ENCODE peak calls at places on chromosomes 1 and 21, in six cellular contexts. One of them, this sample, is unnamed.

GRCh38 chr1:113292660-113293626 is 97.4 kb upstream of the MAGI3 start:
- DNase-seq in neural progenitor cell: no peak
- DNase-seq in RWPE1: no peak
- DNase-seq in sigmoid colon: no peak
- DNase-seq in mesothelial cell of epicardium: no peak
- DNase-seq in HFFc6: no peak
- DNase-seq in this sample: no peak

GRCh38 chr1:110424699-110425098 is 17.2 kb upstream of the LAMTOR5 start:
- DNase-seq in neural progenitor cell: no peak
- DNase-seq in RWPE1: no peak
- DNase-seq in sigmoid colon: no peak
- DNase-seq in mesothelial cell of epicardium: no peak
- DNase-seq in HFFc6: no peak
- DNase-seq in this sample: no peak

GRCh38 chr1:3684031-3684430 is 31.7 kb downstream of the TP73 start:
- DNase-seq in neural progenitor cell: peak
- DNase-seq in RWPE1: no peak
- DNase-seq in sigmoid colon: no peak
- DNase-seq in mesothelial cell of epicardium: peak
- DNase-seq in HFFc6: no peak
- DNase-seq in this sample: no peak

GRCh38 chr1:44723496-44724407 is 7.2 kb downstream of the RNU5D-1 start:
- DNase-seq in neural progenitor cell: no peak
- DNase-seq in RWPE1: no peak
- DNase-seq in sigmoid colon: no peak
- DNase-seq in mesothelial cell of epicardium: no peak
- DNase-seq in HFFc6: no peak
- DNase-seq in this sample: no peak

GRCh38 chr1:152110365-152110859 is 4.8 kb downstream of the TCHH start:
- DNase-seq in neural progenitor cell: peak
- DNase-seq in RWPE1: peak
- DNase-seq in sigmoid colon: no peak
- DNase-seq in mesothelial cell of epicardium: no peak
- DNase-seq in HFFc6: peak
- DNase-seq in this sample: peak

GRCh38 chr1:43358121-43358745 is 548 bp upstream of the CDC20 start:
- DNase-seq in neural progenitor cell: peak
- DNase-seq in RWPE1: peak
- DNase-seq in sigmoid colon: no peak
- DNase-seq in mesothelial cell of epicardium: no peak
- DNase-seq in HFFc6: peak
- DNase-seq in this sample: peak

GRCh38 chr1:183432548-183432875 is 14.3 kb upstream of the NMNAT2 start:
- DNase-seq in neural progenitor cell: no peak
- DNase-seq in RWPE1: peak
- DNase-seq in sigmoid colon: no peak
- DNase-seq in mesothelial cell of epicardium: no peak
- DNase-seq in HFFc6: no peak
- DNase-seq in this sample: no peak

GRCh38 chr1:226599636-226600238 is 51.2 kb downstream of the STUM start:
- DNase-seq in neural progenitor cell: no peak
- DNase-seq in RWPE1: no peak
- DNase-seq in sigmoid colon: peak
- DNase-seq in mesothelial cell of epicardium: no peak
- DNase-seq in HFFc6: no peak
- DNase-seq in this sample: no peak

GRCh38 chr1:226874579-226875425 is 4.4 kb downstream of the PSEN2 start:
- DNase-seq in neural progenitor cell: no peak
- DNase-seq in RWPE1: no peak
- DNase-seq in sigmoid colon: no peak
- DNase-seq in mesothelial cell of epicardium: peak
- DNase-seq in HFFc6: no peak
- DNase-seq in this sample: no peak

GRCh38 chr1:50348449-50349241 is 74.6 kb downstream of the DMRTA2 start:
- DNase-seq in neural progenitor cell: peak
- DNase-seq in RWPE1: peak
- DNase-seq in sigmoid colon: no peak
- DNase-seq in mesothelial cell of epicardium: peak
- DNase-seq in HFFc6: peak
- DNase-seq in this sample: peak

GRCh38 chr1:212518188-212518951 is 85.7 kb downstream of the NENF start:
- DNase-seq in neural progenitor cell: no peak
- DNase-seq in RWPE1: no peak
- DNase-seq in sigmoid colon: no peak
- DNase-seq in mesothelial cell of epicardium: no peak
- DNase-seq in HFFc6: peak
- DNase-seq in this sample: peak

GRCh38 chr1:48033495-48034050 is 36.4 kb upstream of the TRABD2B start:
- DNase-seq in neural progenitor cell: no peak
- DNase-seq in RWPE1: no peak
- DNase-seq in sigmoid colon: no peak
- DNase-seq in mesothelial cell of epicardium: no peak
- DNase-seq in HFFc6: no peak
- DNase-seq in this sample: no peak

GRCh38 chr1:50421768-50422674 is 1.2 kb downstream of the DMRTA2 start:
- DNase-seq in neural progenitor cell: peak
- DNase-seq in RWPE1: no peak
- DNase-seq in sigmoid colon: no peak
- DNase-seq in mesothelial cell of epicardium: no peak
- DNase-seq in HFFc6: no peak
- DNase-seq in this sample: no peak

GRCh38 chr1:41241748-41242644 is at the start of gene SCMH1:
- DNase-seq in neural progenitor cell: peak
- DNase-seq in RWPE1: peak
- DNase-seq in sigmoid colon: peak
- DNase-seq in mesothelial cell of epicardium: peak
- DNase-seq in HFFc6: no peak
- DNase-seq in this sample: peak

GRCh38 chr1:174580801-174581200 is 133.0 kb downstream of the GPR52 start:
- DNase-seq in neural progenitor cell: no peak
- DNase-seq in RWPE1: no peak
- DNase-seq in sigmoid colon: no peak
- DNase-seq in mesothelial cell of epicardium: no peak
- DNase-seq in HFFc6: no peak
- DNase-seq in this sample: no peak

GRCh38 chr1:230849451-230850194 is 18.7 kb downstream of the C1orf198 start:
- DNase-seq in neural progenitor cell: no peak
- DNase-seq in RWPE1: peak
- DNase-seq in sigmoid colon: peak
- DNase-seq in mesothelial cell of epicardium: no peak
- DNase-seq in HFFc6: peak
- DNase-seq in this sample: no peak

GRCh38 chr1:77857557-77857956 is 30.9 kb upstream of the NEXN start:
- DNase-seq in neural progenitor cell: no peak
- DNase-seq in RWPE1: no peak
- DNase-seq in sigmoid colon: no peak
- DNase-seq in mesothelial cell of epicardium: no peak
- DNase-seq in HFFc6: no peak
- DNase-seq in this sample: no peak

GRCh38 chr1:179025975-179026812 is 500 bp downstream of the FAM20B start:
- DNase-seq in neural progenitor cell: peak
- DNase-seq in RWPE1: peak
- DNase-seq in sigmoid colon: peak
- DNase-seq in mesothelial cell of epicardium: peak
- DNase-seq in HFFc6: peak
- DNase-seq in this sample: peak

GRCh38 chr1:17553970-17554369 is 14.5 kb downstream of the ARHGEF10L start:
- DNase-seq in neural progenitor cell: no peak
- DNase-seq in RWPE1: peak
- DNase-seq in sigmoid colon: no peak
- DNase-seq in mesothelial cell of epicardium: no peak
- DNase-seq in HFFc6: peak
- DNase-seq in this sample: peak

GRCh38 chr1:150235436-150235851 is 468 bp downstream of the ANP32E start:
- DNase-seq in neural progenitor cell: peak
- DNase-seq in RWPE1: peak
- DNase-seq in sigmoid colon: no peak
- DNase-seq in mesothelial cell of epicardium: peak
- DNase-seq in HFFc6: no peak
- DNase-seq in this sample: no peak

GRCh38 chr1:108070662-108071061 is 105.7 kb upstream of the VAV3 start:
- DNase-seq in neural progenitor cell: no peak
- DNase-seq in RWPE1: no peak
- DNase-seq in sigmoid colon: no peak
- DNase-seq in mesothelial cell of epicardium: no peak
- DNase-seq in HFFc6: no peak
- DNase-seq in this sample: no peak

GRCh38 chr1:186026946-186027345 is 292.8 kb downstream of the HMCN1 start:
- DNase-seq in neural progenitor cell: no peak
- DNase-seq in RWPE1: no peak
- DNase-seq in sigmoid colon: no peak
- DNase-seq in mesothelial cell of epicardium: no peak
- DNase-seq in HFFc6: no peak
- DNase-seq in this sample: no peak

GRCh38 chr1:183872406-183872805 is 67.5 kb downstream of the RGL1 start:
- DNase-seq in neural progenitor cell: no peak
- DNase-seq in RWPE1: no peak
- DNase-seq in sigmoid colon: no peak
- DNase-seq in mesothelial cell of epicardium: no peak
- DNase-seq in HFFc6: no peak
- DNase-seq in this sample: no peak

GRCh38 chr1:50108497-50109073 is at the start of gene ELAVL4:
- DNase-seq in neural progenitor cell: no peak
- DNase-seq in RWPE1: no peak
- DNase-seq in sigmoid colon: no peak
- DNase-seq in mesothelial cell of epicardium: no peak
- DNase-seq in HFFc6: no peak
- DNase-seq in this sample: no peak

GRCh38 chr1:192824511-192824910 is 15.7 kb downstream of the RGS2 start:
- DNase-seq in neural progenitor cell: no peak
- DNase-seq in RWPE1: no peak
- DNase-seq in sigmoid colon: no peak
- DNase-seq in mesothelial cell of epicardium: no peak
- DNase-seq in HFFc6: no peak
- DNase-seq in this sample: no peak

GRCh38 chr1:188027613-188028012 is 1198.9 kb downstream of the PLA2G4A start:
- DNase-seq in neural progenitor cell: no peak
- DNase-seq in RWPE1: peak
- DNase-seq in sigmoid colon: no peak
- DNase-seq in mesothelial cell of epicardium: no peak
- DNase-seq in HFFc6: peak
- DNase-seq in this sample: peak

GRCh38 chr21:36350282-36350910 is 30.4 kb downstream of the MORC3 start:
- DNase-seq in neural progenitor cell: no peak
- DNase-seq in RWPE1: no peak
- DNase-seq in sigmoid colon: no peak
- DNase-seq in mesothelial cell of epicardium: no peak
- DNase-seq in HFFc6: peak
- DNase-seq in this sample: no peak

GRCh38 chr1:47951545-47952235 is 45.5 kb downstream of the TRABD2B start:
- DNase-seq in neural progenitor cell: no peak
- DNase-seq in RWPE1: no peak
- DNase-seq in sigmoid colon: no peak
- DNase-seq in mesothelial cell of epicardium: no peak
- DNase-seq in HFFc6: no peak
- DNase-seq in this sample: no peak

GRCh38 chr1:231938651-231939050 is 312.1 kb downstream of the DISC1 start:
- DNase-seq in neural progenitor cell: no peak
- DNase-seq in RWPE1: no peak
- DNase-seq in sigmoid colon: no peak
- DNase-seq in mesothelial cell of epicardium: no peak
- DNase-seq in HFFc6: no peak
- DNase-seq in this sample: no peak

GRCh38 chr1:45803299-45803780 is at the start of gene MAST2:
- DNase-seq in neural progenitor cell: peak
- DNase-seq in RWPE1: peak
- DNase-seq in sigmoid colon: peak
- DNase-seq in mesothelial cell of epicardium: peak
- DNase-seq in HFFc6: peak
- DNase-seq in this sample: peak
- TF ChIP-seq CTCF in neural progenitor cell: no peak
- TF ChIP-seq CTCF in RWPE1: no peak
- TF ChIP-seq CTCF in sigmoid colon: no peak
- TF ChIP-seq CTCF in mesothelial cell of epicardium: no peak
- TF ChIP-seq CTCF in HFFc6: no peak
- TF ChIP-seq CTCF in this sample: no peak

DNA sequence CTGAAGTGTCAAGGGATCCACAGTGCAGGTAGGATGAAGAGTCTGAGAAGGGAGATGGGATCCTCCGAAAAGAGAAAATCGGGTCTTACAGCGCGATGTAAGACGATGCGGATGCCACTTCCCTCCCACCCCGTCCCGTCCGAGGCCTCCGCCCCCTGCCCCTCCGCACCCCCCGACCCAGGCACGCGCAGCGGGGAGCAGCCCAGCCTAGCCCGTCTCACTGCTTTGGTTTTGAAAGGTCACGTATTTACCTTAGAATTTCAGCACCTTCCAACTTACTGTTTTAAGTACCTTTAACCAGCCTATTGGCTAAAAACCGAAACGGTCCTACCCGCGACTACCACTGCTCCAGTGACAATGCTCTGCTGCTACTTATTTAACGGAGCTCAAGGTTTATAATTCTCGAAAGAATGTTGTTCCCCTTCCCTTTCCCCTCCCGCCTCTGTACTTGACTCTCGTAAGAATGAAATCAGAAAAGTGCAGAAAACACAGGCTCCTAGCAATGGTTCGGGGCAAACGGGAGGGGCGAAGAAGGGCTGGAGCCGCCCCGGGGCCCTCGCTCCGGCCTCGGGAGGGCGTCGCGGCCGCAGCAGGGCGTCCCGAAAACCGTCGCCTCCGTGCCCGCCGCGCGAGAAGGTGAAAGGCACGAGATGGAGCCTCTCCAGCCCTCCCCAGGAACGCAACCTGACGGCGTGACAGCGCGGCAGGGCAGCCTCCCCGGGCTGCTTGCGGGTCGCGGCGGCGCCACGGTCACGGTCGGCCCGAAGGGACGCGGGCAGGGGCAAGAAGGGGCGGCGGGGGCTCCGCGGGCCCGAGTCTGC is 706 bp downstream of the TMEM50B start:
- DNase-seq in neural progenitor cell: peak
- DNase-seq in RWPE1: peak
- DNase-seq in sigmoid colon: no peak
- DNase-seq in mesothelial cell of epicardium: peak
- DNase-seq in HFFc6: peak
- DNase-seq in this sample: peak
- TF ChIP-seq CTCF in neural progenitor cell: no peak
- TF ChIP-seq CTCF in RWPE1: no peak
- TF ChIP-seq CTCF in sigmoid colon: no peak
- TF ChIP-seq CTCF in mesothelial cell of epicardium: no peak
- TF ChIP-seq CTCF in HFFc6: no peak
- TF ChIP-seq CTCF in this sample: no peak

GRCh38 chr1:34113362-34113761 is 51.7 kb downstream of the CSMD2 start:
- DNase-seq in neural progenitor cell: peak
- DNase-seq in RWPE1: no peak
- DNase-seq in sigmoid colon: no peak
- DNase-seq in mesothelial cell of epicardium: no peak
- DNase-seq in HFFc6: no peak
- DNase-seq in this sample: no peak
- TF ChIP-seq CTCF in neural progenitor cell: peak
- TF ChIP-seq CTCF in RWPE1: no peak
- TF ChIP-seq CTCF in sigmoid colon: no peak
- TF ChIP-seq CTCF in mesothelial cell of epicardium: no peak
- TF ChIP-seq CTCF in HFFc6: no peak
- TF ChIP-seq CTCF in this sample: no peak

DNA sequence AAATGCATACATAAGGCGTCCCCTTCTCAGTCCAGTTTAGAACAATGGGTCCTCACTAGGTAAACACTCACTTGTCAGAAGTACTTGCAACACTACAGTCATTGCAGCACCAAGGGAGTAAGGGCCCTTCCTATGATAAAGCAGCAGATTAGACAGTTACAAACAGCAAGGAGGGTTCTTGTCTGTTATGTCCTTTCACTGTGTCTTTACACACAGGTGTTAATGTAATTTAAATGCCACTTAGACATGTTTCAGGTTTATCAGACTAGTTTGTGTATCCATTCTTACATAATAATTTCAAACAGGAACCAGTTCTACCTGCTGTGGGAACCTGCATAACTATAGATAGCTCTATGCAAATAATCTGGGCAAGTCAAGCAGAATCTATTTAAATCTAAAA is 105.6 kb upstream of the USH2A start:
- DNase-seq in neural progenitor cell: no peak
- DNase-seq in RWPE1: no peak
- DNase-seq in sigmoid colon: no peak
- DNase-seq in mesothelial cell of epicardium: no peak
- DNase-seq in HFFc6: no peak
- DNase-seq in this sample: peak
- TF ChIP-seq CTCF in neural progenitor cell: no peak
- TF ChIP-seq CTCF in RWPE1: no peak
- TF ChIP-seq CTCF in sigmoid colon: no peak
- TF ChIP-seq CTCF in mesothelial cell of epicardium: no peak
- TF ChIP-seq CTCF in HFFc6: no peak
- TF ChIP-seq CTCF in this sample: no peak

This sample was measured in Calu3.